ENCODE peak calls at places on chromosome 17, in seven cellular contexts. B is K562; D is activated T-helper 1 cell treated with anti-CD3 and anti-CD28 coated beads, Interleukin-2, amount 50 U/mL, for 16 hours; S is uterus; L is astrocyte of the hippocampus; Q is central memory CD8-positive, alpha-beta T cell; U is cardiac fibroblast. I is an unnamed sample.

GRCh38 chr17:81337449-81337848 is 42.3 kb upstream of the SLC38A10 start:
- DNase-seq in S (no peak), Q (no peak), U (no peak), B (peak; percentile 82), D (no peak), L (no peak), I (peak; percentile 50)

GRCh38 chr17:59783221-59784016 is 76.0 kb downstream of the VMP1 start:
- DNase-seq in L (peak; percentile 65), S (no peak), D (no peak), U (peak; percentile 82), Q (no peak), B (peak; percentile 39), I (no peak)

GRCh38 chr17:67452681-67453554 is 75.8 kb downstream of the PITPNC1 start:
- DNase-seq in D (no peak), S (no peak), U (no peak), L (no peak), Q (no peak), B (no peak), I (no peak)

GRCh38 chr17:21058098-21058893 is 15.5 kb upstream of the USP22 start:
- DNase-seq in L (peak; percentile 69), B (no peak), S (no peak), Q (no peak), U (peak; percentile 70), D (no peak), I (no peak)

GRCh38 chr17:7041607-7042506 is 2.0 kb downstream of the SLC16A11 start:
- DNase-seq in D (no peak), Q (no peak), L (no peak), U (no peak), S (no peak), B (no peak), I (peak; percentile 43)

GRCh38 chr17:45584092-45585036 is 93.8 kb upstream of the PLEKHM1 start:
- DNase-seq in S (peak; percentile 23), Q (peak; percentile 61), D (peak; percentile 53), L (peak; percentile 73), B (peak; percentile 69), U (peak; percentile 61), I (peak; percentile 82)

GRCh38 chr17:6910987-6911603 is 79.6 kb upstream of the TEKT1 start:
- DNase-seq in L (peak; percentile 52), D (no peak), S (no peak), Q (no peak), U (peak; percentile 69), B (peak; percentile 22), I (no peak)

GRCh38 chr17:33482636-33483035 is 189.5 kb upstream of the ASIC2 start:
- DNase-seq in L (no peak), D (no peak), B (no peak), U (no peak), S (no peak), Q (no peak), I (no peak)

GRCh38 chr17:35242805-35243458 is at the start of gene SLFN5:
- DNase-seq in Q (peak; percentile 90), B (peak; percentile 67), L (peak; percentile 93), S (peak; percentile 95), D (peak; percentile 83), U (peak; percentile 94), I (peak; percentile 98)

GRCh38 chr17:12078791-12079190 is 58.1 kb downstream of the MAP2K4 start:
- DNase-seq in D (no peak), Q (no peak), U (peak; percentile 83), B (no peak), S (no peak), L (peak; percentile 88), I (no peak)

GRCh38 chr17:75908201-75908600 is 3.5 kb upstream of the MRPL38 start:
- DNase-seq in L (peak; percentile 59), Q (no peak), B (no peak), S (no peak), U (no peak), D (no peak), I (no peak)

GRCh38 chr17:78174332-78174869 is 6.0 kb downstream of the SYNGR2 start:
- DNase-seq in U (no peak), Q (no peak), D (no peak), S (peak; percentile 73), B (no peak), L (no peak), I (peak; percentile 88)

GRCh38 chr17:7324438-7324779 is 4.7 kb downstream of the NEURL4 start:
- DNase-seq in L (no peak), U (no peak), Q (no peak), S (no peak), B (no peak), D (no peak), I (no peak)

GRCh38 chr17:292016-292415 is 60.6 kb downstream of the RPH3AL start:
- DNase-seq in S (no peak), B (no peak), Q (no peak), U (no peak), L (no peak), D (no peak), I (peak; percentile 26)

GRCh38 chr17:28532063-28532960 is 20.1 kb downstream of the UNC119 start:
- DNase-seq in B (no peak), Q (no peak), L (no peak), U (no peak), S (no peak), D (no peak), I (no peak)

GRCh38 chr17:40360091-40360490 is 4.4 kb downstream of the GJD3 start:
- DNase-seq in S (no peak), D (no peak), Q (no peak), B (no peak), U (no peak), L (no peak), I (no peak)

GRCh38 chr17:15918261-15918660 is 26.7 kb upstream of the ADORA2B start:
- DNase-seq in D (no peak), S (no peak), Q (no peak), U (no peak), B (no peak), L (no peak), I (no peak)

GRCh38 chr17:42937712-42938596 is 26.3 kb downstream of the AARSD1 start:
- DNase-seq in Q (no peak), B (peak; percentile 55), U (peak; percentile 78), D (no peak), S (peak; percentile 29), L (peak; percentile 78), I (peak; percentile 56)

GRCh38 chr17:14359251-14359939 is 58.5 kb downstream of the HS3ST3B1 start:
- DNase-seq in S (no peak), U (no peak), Q (peak; percentile 41), B (no peak), L (no peak), D (peak; percentile 4), I (peak; percentile 41)

GRCh38 chr17:49513616-49514373 is 18.7 kb downstream of the NGFR start:
- DNase-seq in B (no peak), Q (no peak), S (no peak), U (no peak), D (no peak), L (no peak), I (no peak)

GRCh38 chr17:28467456-28468025 is 5.9 kb upstream of the SLC13A2 start:
- DNase-seq in B (no peak), D (no peak), U (peak; percentile 56), Q (no peak), L (peak; percentile 54), S (no peak), I (no peak)

I was measured in ureter.